ENCODE peak calls at places on chromosomes 3 and 15, in four cellular contexts. H is iPS DF 6.9, J is AG04450, O is ovary. A is an unnamed sample.

GRCh38 chr15:83066761-83067637 is at the start of gene BTBD1:
- DNase-seq in H (peak), J (peak), O (peak), A (peak)

GRCh38 chr15:80508783-80509182 is 104.6 kb downstream of the ARNT2 start:
- DNase-seq in H (no peak), J (no peak), O (no peak), A (no peak)

GRCh38 chr3:161914703-161915102 is 418.1 kb downstream of the OTOL1 start:
- DNase-seq in H (peak), J (peak), O (peak), A (peak)

GRCh38 chr3:14224895-14225294 is 46.3 kb downstream of the LSM3 start:
- DNase-seq in H (no peak), J (no peak), O (no peak), A (no peak)

GRCh38 chr3:73270839-73271483 is 209.5 kb downstream of the EBLN2 start:
- DNase-seq in H (no peak), J (no peak), O (no peak), A (no peak)

GRCh38 chr3:124281453-124282316 is 289.8 kb upstream of the ROPN1 start:
- DNase-seq in H (peak), J (no peak), O (no peak), A (no peak)

GRCh38 chr15:93088981-93089854 is at the start of gene RGMA:
- DNase-seq in H (no peak), J (no peak), O (peak), A (no peak)

GRCh38 chr3:54360320-54360719 is 238.0 kb downstream of the CACNA2D3 start:
- DNase-seq in H (no peak), J (no peak), O (no peak), A (no peak)

GRCh38 chr3:189773056-189773455 is 141.9 kb downstream of the TP63 start:
- DNase-seq in H (no peak), J (peak), O (no peak), A (no peak)

GRCh38 chr15:63630036-63630751 is 33.0 kb downstream of the FBXL22 start:
- DNase-seq in H (no peak), J (no peak), O (no peak), A (no peak)

GRCh38 chr3:54476876-54477275 is 354.5 kb downstream of the CACNA2D3 start:
- DNase-seq in H (no peak), J (no peak), O (no peak), A (no peak)

GRCh38 chr15:60962087-60962486 is 267.0 kb downstream of the RORA start:
- DNase-seq in H (no peak), J (no peak), O (no peak), A (no peak)

GRCh38 chr3:70064194-70064787 is 64.8 kb downstream of the SAMMSON start:
- DNase-seq in H (peak), J (peak), O (no peak), A (no peak)

GRCh38 chr3:31766654-31767053 is 214.4 kb downstream of the OSBPL10 start:
- DNase-seq in H (no peak), J (no peak), O (no peak), A (no peak)

GRCh38 chr15:77034620-77035467 is 36.1 kb downstream of the TSPAN3 start:
- DNase-seq in H (no peak), J (no peak), O (peak), A (no peak)

GRCh38 chr15:29425864-29426263 is 156.2 kb upstream of the NSMCE3 start:
- DNase-seq in H (no peak), J (no peak), O (no peak), A (no peak)

GRCh38 chr15:57865294-57865693 is 158.8 kb downstream of the POLR2M start:
- DNase-seq in H (peak), J (no peak), O (no peak), A (no peak)

GRCh38 chr15:85950101-85950500 is 129.6 kb upstream of the AGBL1 start:
- DNase-seq in H (no peak), J (no peak), O (no peak), A (no peak)

GRCh38 chr15:93523490-93523889 is 434.5 kb upstream of the RGMA start:
- DNase-seq in H (no peak), J (no peak), O (no peak), A (no peak)

GRCh38 chr3:101625879-101626278 is 51.1 kb downstream of the ZBTB11 start:
- DNase-seq in H (no peak), J (no peak), O (no peak), A (no peak)

GRCh38 chr15:83430436-83430835 is 16.7 kb upstream of the SH3GL3 start:
- DNase-seq in H (no peak), J (no peak), O (no peak), A (no peak)

GRCh38 chr3:57500506-57500905 is 43.6 kb downstream of the DNAH12 start:
- DNase-seq in H (no peak), J (no peak), O (no peak), A (no peak)

GRCh38 chr15:34065941-34066340 is 26.9 kb upstream of the AVEN start:
- DNase-seq in H (no peak), J (no peak), O (no peak), A (no peak)
- H3K27ac ChIP-seq in H (no peak), J (no peak), O (no peak), A (no peak)

GRCh38 chr3:196501316-196502064 is 2.1 kb downstream of the RNF168 start:
- DNase-seq in H (no peak), J (no peak), O (no peak), A (no peak)

GRCh38 chr3:196498297-196498696 is 5.3 kb downstream of the RNF168 start:
- DNase-seq in H (no peak), J (no peak), O (no peak), A (no peak)

GRCh38 chr3:196502775-196503181 is 790 bp downstream of the RNF168 start:
- DNase-seq in H (no peak), J (peak), O (peak), A (no peak)

GRCh38 chr3:196499061-196499460 is 4.5 kb downstream of the RNF168 start:
- DNase-seq in H (no peak), J (no peak), O (no peak), A (no peak)

DNA sequence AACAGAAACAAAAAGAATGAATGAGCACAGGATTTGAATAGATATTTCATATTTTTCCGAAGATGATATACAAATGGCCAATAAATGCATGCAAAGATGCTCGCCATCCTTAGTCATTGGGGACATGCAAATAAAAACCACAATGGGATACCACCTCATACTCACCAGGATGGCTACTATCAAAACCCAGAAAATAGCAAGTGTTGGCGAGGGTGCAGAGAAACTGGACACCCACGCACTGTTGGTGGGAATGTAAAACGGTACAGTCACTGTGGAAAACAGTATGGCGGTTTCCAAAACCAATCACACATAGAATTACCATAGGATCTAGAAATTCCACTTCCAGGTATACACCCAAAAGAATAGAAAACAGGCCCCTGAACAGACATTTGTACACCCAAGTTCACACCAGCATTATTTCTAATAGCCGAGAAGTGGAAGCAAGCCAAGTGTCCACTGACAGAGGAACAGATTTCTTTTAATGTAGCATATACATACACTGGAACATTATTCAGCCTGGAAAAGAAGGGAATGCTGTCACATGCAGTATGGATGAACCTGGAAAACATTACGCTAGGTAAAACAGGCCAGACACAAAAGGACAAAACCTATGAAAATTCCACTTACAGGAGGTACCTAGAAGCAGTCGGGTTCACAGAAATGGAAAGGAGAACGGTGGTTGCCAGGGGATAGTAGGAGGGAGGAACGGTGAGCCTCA is 3.6 kb downstream of the RNF168 start:
- DNase-seq in H (no peak), J (no peak), O (no peak), A (no peak)
- H3K27ac ChIP-seq in H (no peak), J (peak), O (no peak), A (no peak)

GRCh38 chr3:119099785-119100184 is 46.2 kb upstream of the TEX55 start:
- DNase-seq in H (no peak), J (no peak), O (no peak), A (no peak)

GRCh38 chr3:119098620-119099222 is 47.2 kb upstream of the TEX55 start:
- DNase-seq in H (no peak), J (peak), O (no peak), A (no peak)

GRCh38 chr3:119091936-119092677 is 53.9 kb upstream of the TEX55 start:
- DNase-seq in H (no peak), J (no peak), O (no peak), A (no peak)

DNA sequence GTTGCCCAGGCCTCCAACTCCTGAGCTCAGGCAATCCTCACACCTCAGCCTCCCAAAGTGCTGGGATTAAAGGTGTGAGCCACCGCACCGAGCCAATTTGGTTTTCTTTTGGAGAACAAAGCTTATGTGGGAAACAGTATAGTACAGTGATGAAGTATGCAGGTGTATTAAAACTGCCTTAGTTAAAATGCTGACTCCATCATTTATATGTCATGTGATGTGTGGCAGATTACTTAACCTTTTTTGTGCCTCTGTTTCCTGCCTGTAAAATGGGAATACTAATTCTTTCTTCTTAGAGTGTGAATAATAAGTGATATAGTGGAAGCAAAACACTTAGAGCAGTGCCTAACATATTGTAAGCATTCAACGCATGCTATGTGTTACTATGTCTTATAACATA is 48.0 kb upstream of the TEX55 start:
- DNase-seq in H (no peak), J (no peak), O (no peak), A (no peak)
- H3K27ac ChIP-seq in H (no peak), J (no peak), O (no peak), A (no peak)

GRCh38 chr15:43851251-43851650 is 24.4 kb downstream of the WDR76 start:
- DNase-seq in H (no peak), J (no peak), O (no peak), A (no peak)

GRCh38 chr15:43854801-43855200 is 28.0 kb downstream of the WDR76 start:
- DNase-seq in H (no peak), J (no peak), O (no peak), A (no peak)

GRCh38 chr15:43852607-43853006 is 25.8 kb downstream of the WDR76 start:
- DNase-seq in H (no peak), J (no peak), O (no peak), A (no peak)
- H3K27ac ChIP-seq in H (no peak), J (no peak), O (no peak), A (no peak)

GRCh38 chr3:105385868-105386508 is 19.3 kb downstream of the ALCAM start:
- DNase-seq in H (no peak), J (no peak), O (no peak), A (no peak)

GRCh38 chr3:105387122-105387751 is 20.5 kb downstream of the ALCAM start:
- DNase-seq in H (no peak), J (no peak), O (no peak), A (no peak)

GRCh38 chr3:105388199-105388598 is 21.5 kb downstream of the ALCAM start:
- DNase-seq in H (no peak), J (no peak), O (no peak), A (no peak)

GRCh38 chr3:105385179-105385578 is 18.5 kb downstream of the ALCAM start:
- DNase-seq in H (no peak), J (no peak), O (no peak), A (no peak)
- H3K27ac ChIP-seq in H (no peak), J (no peak), O (no peak), A (no peak)

GRCh38 chr15:84883433-84883832 is 1.0 kb upstream of the SLC28A1 start:
- DNase-seq in H (no peak), J (no peak), O (no peak), A (no peak)

GRCh38 chr15:84886211-84886983 is 1.9 kb downstream of the SLC28A1 start:
- DNase-seq in H (no peak), J (no peak), O (no peak), A (no peak)

GRCh38 chr15:84881520-84881830 is 3.0 kb upstream of the SLC28A1 start:
- DNase-seq in H (no peak), J (no peak), O (no peak), A (no peak)

GRCh38 chr15:84886984-84887299 is 2.5 kb downstream of the SLC28A1 start:
- DNase-seq in H (no peak), J (no peak), O (no peak), A (no peak)

GRCh38 chr15:84883916-84884781 is at the start of gene SLC28A1:
- DNase-seq in H (no peak), J (no peak), O (no peak), A (no peak)
- H3K27ac ChIP-seq in H (no peak), J (no peak), O (no peak), A (no peak)